ENCODE peak calls at places on chromosomes 16 and 17, in seven cellular contexts. M is H9, S is IMR-90, J is H1, F is trophoblast cell, L is neuronal stem cell, Q is mesendoderm. W is an unnamed sample.

GRCh38 chr17:41060052-41060604 is at the start of gene KRTAP2-3:
- DNase-seq in M (no peak), S (peak; percentile 97), J (no peak), F (peak; percentile 96), L (no peak), Q (peak; percentile 64), W (peak; percentile 82)

GRCh38 chr16:27408012-27408601 is 6.1 kb downstream of the IL21R start:
- DNase-seq in M (no peak), S (peak; percentile 65), J (no peak), F (no peak), L (no peak), Q (no peak), W (peak; percentile 32)

GRCh38 chr17:35917519-35918213 is 12.9 kb downstream of the RDM1 start:
- DNase-seq in M (no peak), S (no peak), J (no peak), F (no peak), L (no peak), Q (no peak), W (no peak)

GRCh38 chr17:39376434-39376833 is 25.0 kb downstream of the FBXL20 start:
- DNase-seq in M (no peak), S (no peak), J (no peak), F (peak; percentile 58), L (no peak), Q (no peak), W (no peak)

GRCh38 chr17:4375039-4375748 is 8.7 kb upstream of the UBE2G1 start:
- DNase-seq in M (no peak), S (no peak), J (no peak), F (no peak), L (no peak), Q (no peak), W (no peak)

GRCh38 chr17:48910370-48910769 is 2.2 kb downstream of the UBE2Z start:
- DNase-seq in M (no peak), S (no peak), J (no peak), F (no peak), L (no peak), Q (no peak), W (no peak)

GRCh38 chr17:44844390-44844830 is 3.3 kb upstream of the HIGD1B start:
- DNase-seq in M (no peak), S (peak; percentile 70), J (no peak), F (no peak), L (no peak), Q (peak; percentile 69), W (peak; percentile 86)

GRCh38 chr17:64005734-64006167 is 7.6 kb downstream of the PRR29 start:
- DNase-seq in M (peak; percentile 27), S (no peak), J (no peak), F (no peak), L (no peak), Q (no peak), W (no peak)

GRCh38 chr17:62091804-62092203 is 26.7 kb upstream of the MED13 start:
- DNase-seq in M (no peak), S (no peak), J (no peak), F (no peak), L (no peak), Q (no peak), W (no peak)

GRCh38 chr17:82962163-82962720 is 117.2 kb upstream of the METRNL start:
- DNase-seq in M (no peak), S (peak; percentile 60), J (no peak), F (no peak), L (no peak), Q (no peak), W (peak; percentile 13)

GRCh38 chr16:75252946-75253911 is 1.8 kb upstream of the BCAR1 start:
- DNase-seq in M (peak; percentile 96), S (peak; percentile 74), J (peak; percentile 80), F (peak; percentile 39), L (peak; percentile 65), Q (peak; percentile 99), W (peak; percentile 87)

GRCh38 chr16:56961851-56962281 is at the start of gene CETP:
- DNase-seq in M (no peak), S (no peak), J (no peak), F (no peak), L (no peak), Q (no peak), W (no peak)

GRCh38 chr16:25874196-25874595 is 182.4 kb downstream of the HS3ST4 start:
- DNase-seq in M (no peak), S (no peak), J (no peak), F (no peak), L (no peak), Q (no peak), W (no peak)

GRCh38 chr17:73432624-73433190 is 120.9 kb upstream of the CDC42EP4 start:
- DNase-seq in M (peak; percentile 20), S (no peak), J (no peak), F (no peak), L (no peak), Q (no peak), W (no peak)

GRCh38 chr16:29318037-29318436 is 88.5 kb downstream of the NPIPB11 start:
- DNase-seq in M (no peak), S (no peak), J (peak; percentile 54), F (peak; percentile 30), L (no peak), Q (no peak), W (peak; percentile 40)

GRCh38 chr16:66858740-66859396 is 14.7 kb downstream of the CA7 start:
- DNase-seq in M (no peak), S (peak; percentile 49), J (no peak), F (peak; percentile 35), L (no peak), Q (no peak), W (peak; percentile 50)

GRCh38 chr16:77194295-77195231 is 3.6 kb downstream of the MON1B start:
- DNase-seq in M (no peak), S (no peak), J (peak; percentile 20), F (no peak), L (no peak), Q (no peak), W (no peak)

GRCh38 chr16:70700101-70701020 is 14.5 kb upstream of the MTSS2 start:
- DNase-seq in M (no peak), S (no peak), J (no peak), F (no peak), L (no peak), Q (no peak), W (peak; percentile 36)

GRCh38 chr17:4230142-4230541 is 33.6 kb downstream of the ANKFY1 start:
- DNase-seq in M (no peak), S (peak; percentile 97), J (no peak), F (peak; percentile 96), L (no peak), Q (peak; percentile 94), W (peak; percentile 99)

GRCh38 chr16:66428682-66429251 is 1.7 kb downstream of the BEAN1 start:
- DNase-seq in M (no peak), S (no peak), J (peak; percentile 53), F (no peak), L (no peak), Q (no peak), W (no peak)

GRCh38 chr17:19392303-19392702 is 5.3 kb upstream of the MFAP4 start:
- DNase-seq in M (no peak), S (no peak), J (no peak), F (no peak), L (no peak), Q (no peak), W (no peak)
- H2BK5ac ChIP-seq in M (no peak overlapping the region), S (no peak overlapping the region), J (no peak overlapping the region), F (no peak overlapping the region), L (no peak overlapping the region), Q (no peak overlapping the region), W (no peak overlapping the region)

DNA sequence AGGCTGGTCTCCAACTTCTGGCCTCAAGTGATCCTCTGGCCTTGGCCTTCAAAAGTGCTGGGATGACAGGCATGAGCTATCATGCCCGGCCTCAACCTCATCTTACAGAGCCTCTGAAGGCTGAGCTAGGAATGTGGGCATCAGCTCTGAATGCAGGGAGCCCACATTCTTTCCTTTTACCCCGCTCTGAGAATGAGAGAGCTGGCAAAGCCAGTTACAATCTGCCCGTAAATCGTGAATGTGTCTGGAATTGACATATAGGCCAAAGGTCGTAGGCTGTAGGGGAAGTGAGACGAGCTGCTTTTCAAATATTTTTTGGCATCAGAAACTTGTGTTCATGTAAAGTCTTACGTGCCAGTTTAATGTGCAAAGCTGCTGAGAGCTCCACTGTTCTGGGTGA is 4.5 kb downstream of the TMEM238L start:
- DNase-seq in M (no peak), S (no peak), J (no peak), F (peak; percentile 34), L (no peak), Q (no peak), W (no peak)
- H2AK5ac ChIP-seq in M (no peak overlapping the region), S (no peak overlapping the region), J (no peak overlapping the region), F (no peak overlapping the region), L (no peak overlapping the region), Q (no peak overlapping the region), W (no peak overlapping the region)

DNA sequence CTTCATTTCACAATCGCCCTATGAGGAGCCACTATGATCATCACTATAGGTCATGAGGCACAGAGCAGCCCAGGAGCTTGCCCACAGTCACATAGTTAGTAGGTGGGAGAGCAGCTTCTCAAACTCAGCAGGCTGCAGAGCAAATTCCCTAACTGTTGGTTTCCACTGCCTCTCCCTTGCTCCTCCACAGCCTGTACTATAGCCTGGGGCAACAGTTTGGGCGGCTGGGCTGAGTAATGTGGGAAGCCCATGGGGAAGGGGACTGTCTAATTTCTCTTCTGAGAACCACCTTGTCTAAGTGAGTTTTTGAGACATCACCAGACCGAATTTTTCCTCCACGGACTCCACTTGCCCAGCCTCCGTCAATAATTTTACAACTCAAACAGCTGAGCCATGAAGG is 73.4 kb upstream of the GPR139 start:
- DNase-seq in M (no peak), S (no peak), J (no peak), F (peak; percentile 18), L (no peak), Q (peak; percentile 26), W (no peak)
- H2BK5ac ChIP-seq in M (no peak overlapping the region), S (no peak overlapping the region), J (no peak overlapping the region), F (no peak overlapping the region), L (no peak overlapping the region), Q (no peak overlapping the region), W (no peak overlapping the region)

GRCh38 chr16:89404561-89404960 is 85.8 kb downstream of the ANKRD11 start:
- DNase-seq in M (no peak), S (no peak), J (no peak), F (no peak), L (no peak), Q (no peak), W (no peak)
- H2AK5ac ChIP-seq in M (no peak overlapping the region), S (no peak overlapping the region), J (no peak overlapping the region), F (no peak overlapping the region), L (no peak overlapping the region), Q (no peak overlapping the region), W (no peak overlapping the region)

W was measured in mesenchymal stem cell.